ENCODE peak calls at places on chromosomes 3 and 15, in seven cellular contexts. Q is ovary; L is CD8-positive, alpha-beta memory T cell; Y is tibial artery; R is right cardiac atrium; D is body of pancreas; P is neuronal stem cell. W is an unnamed sample.

GRCh38 chr15:68635142-68635541 is 56.3 kb downstream of the CORO2B start:
- DNase-seq in Q (peak; percentile 69), L (no peak), Y (no peak), R (peak; percentile 55), D (no peak), P (no peak), W (no peak)

GRCh38 chr3:171443211-171443957 is 16.8 kb downstream of the TNIK start:
- DNase-seq in Q (no peak), L (no peak), Y (no peak), R (no peak), D (no peak), P (no peak), W (no peak)

GRCh38 chr3:149314807-149315578 is 18.4 kb downstream of the TM4SF18 start:
- DNase-seq in Q (no peak), L (no peak), Y (no peak), R (no peak), D (no peak), P (no peak), W (no peak)

GRCh38 chr3:196499061-196499460 is 4.5 kb downstream of the RNF168 start:
- DNase-seq in Q (no peak), L (no peak), Y (no peak), R (no peak), D (no peak), P (no peak), W (no peak)

GRCh38 chr3:150296123-150296750 is 111.9 kb upstream of the TSC22D2 start:
- DNase-seq in Q (no peak), L (no peak), Y (no peak), R (no peak), D (no peak), P (no peak), W (no peak)

GRCh38 chr3:99577160-99577559 is 61.2 kb upstream of the COL8A1 start:
- DNase-seq in Q (no peak), L (no peak), Y (no peak), R (no peak), D (no peak), P (no peak), W (no peak)

GRCh38 chr3:128355549-128355930 is 111.2 kb downstream of the DNAJB8 start:
- DNase-seq in Q (no peak), L (no peak), Y (no peak), R (no peak), D (no peak), P (no peak), W (no peak)

GRCh38 chr3:31890742-31891469 is 90.2 kb downstream of the OSBPL10 start:
- DNase-seq in Q (no peak), L (no peak), Y (no peak), R (no peak), D (no peak), P (no peak), W (no peak)

GRCh38 chr3:15519096-15519495 is 2.4 kb downstream of the COLQ start:
- DNase-seq in Q (no peak), L (no peak), Y (no peak), R (no peak), D (no peak), P (no peak), W (no peak)

GRCh38 chr3:54053201-54053600 is 69.2 kb upstream of the CACNA2D3 start:
- DNase-seq in Q (no peak), L (no peak), Y (no peak), R (peak; percentile 45), D (no peak), P (no peak), W (no peak)

GRCh38 chr15:61081028-61081322 is 148.1 kb downstream of the RORA start:
- DNase-seq in Q (no peak), L (no peak), Y (no peak), R (no peak), D (no peak), P (no peak), W (no peak)

GRCh38 chr15:78437107-78437761 is 782 bp upstream of the IREB2 start:
- DNase-seq in Q (no peak), L (no peak), Y (no peak), R (no peak), D (no peak), P (no peak), W (no peak)

GRCh38 chr3:8503871-8504610 is 2.4 kb downstream of the LMCD1 start:
- DNase-seq in Q (no peak), L (no peak), Y (no peak), R (no peak), D (no peak), P (no peak), W (no peak)

GRCh38 chr15:42832577-42832976 is 88.0 kb downstream of the TTBK2 start:
- DNase-seq in Q (no peak), L (no peak), Y (no peak), R (no peak), D (no peak), P (no peak), W (no peak)

GRCh38 chr3:139561959-139562676 is 22.6 kb upstream of the RBP1 start:
- DNase-seq in Q (peak; percentile 50), L (no peak), Y (no peak), R (peak; percentile 26), D (peak; percentile 64), P (no peak), W (peak; percentile 45)

GRCh38 chr3:13839766-13840340 is 40.0 kb downstream of the WNT7A start:
- DNase-seq in Q (no peak), L (no peak), Y (no peak), R (no peak), D (no peak), P (no peak), W (no peak)

GRCh38 chr3:36906504-36907149 is 38.2 kb downstream of the TRANK1 start:
- DNase-seq in Q (no peak), L (peak; percentile 10), Y (no peak), R (no peak), D (no peak), P (no peak), W (no peak)

GRCh38 chr3:152417181-152417580 is 148.5 kb downstream of the MBNL1 start:
- DNase-seq in Q (no peak), L (no peak), Y (no peak), R (no peak), D (no peak), P (no peak), W (no peak)

GRCh38 chr3:110419096-110419495 is 652.5 kb upstream of the NECTIN3 start:
- DNase-seq in Q (no peak), L (no peak), Y (no peak), R (no peak), D (no peak), P (no peak), W (no peak)

DNA sequence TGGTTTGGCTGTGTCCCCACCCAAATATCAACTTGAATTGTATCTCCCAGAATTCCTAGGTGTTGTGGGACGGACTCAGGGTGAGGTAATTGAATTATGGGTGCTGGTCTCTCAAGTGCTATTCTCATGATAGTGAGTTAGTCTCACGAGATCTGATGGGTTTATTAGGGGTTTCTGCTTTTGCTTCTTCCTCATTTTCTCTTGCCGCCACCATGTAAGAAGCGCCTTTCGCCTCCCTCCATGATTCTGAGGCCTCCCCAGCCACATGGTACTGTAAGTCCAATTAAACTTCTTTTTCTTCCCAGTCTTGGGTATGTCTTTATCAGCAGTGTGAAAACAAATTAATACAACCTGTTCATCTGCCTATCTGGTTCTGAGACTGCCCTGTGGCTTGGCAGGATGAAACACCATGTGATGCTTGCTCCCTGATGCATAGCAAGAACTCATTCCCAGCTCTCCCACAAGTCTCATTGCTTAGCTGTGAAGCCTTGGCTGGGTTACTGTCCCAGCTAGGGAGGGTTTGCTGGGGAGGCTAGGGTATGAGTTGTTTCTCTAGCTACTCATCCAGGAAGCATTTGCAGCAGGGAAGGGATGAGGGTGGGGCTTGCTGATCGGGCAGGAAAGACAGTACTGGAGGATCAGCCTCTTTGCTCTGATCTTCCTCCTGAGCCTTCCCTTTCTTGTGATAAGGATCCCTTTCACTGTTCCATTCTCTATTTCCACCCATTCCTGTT is 3.7 kb upstream of the SQOR start:
- DNase-seq in Q (no peak), L (no peak), Y (peak; percentile 53), R (peak; percentile 35), D (no peak), P (no peak), W (no peak)
- H3K27ac ChIP-seq in Q (no peak overlapping the region), L (no peak overlapping the region), Y (peak overlapping the region; percentile 50), R (no peak overlapping the region), D (peak overlapping the region; percentile 12), P (no peak overlapping the region), W (no peak overlapping the region)

GRCh38 chr15:89459271-89460038 is 36.9 kb downstream of the RHCG start:
- DNase-seq in Q (no peak), L (no peak), Y (no peak), R (no peak), D (peak; percentile 36), P (no peak), W (no peak)
- H3K4me1 ChIP-seq in Q (no peaks in the 10 kb centered on the region), L (no peaks in the 10 kb centered on the region), Y (no peaks in the 10 kb centered on the region), R (no peaks in the 10 kb centered on the region), D (peaks cover 62% of the 10 kb centered on the region), P (peaks cover 29% of the 10 kb centered on the region), W (peaks cover 4% of the 10 kb centered on the region)

GRCh38 chr3:147371141-147371540 is 35.2 kb downstream of the ZIC4 start:
- DNase-seq in Q (no peak), L (no peak), Y (no peak), R (no peak), D (no peak), P (no peak), W (no peak)

GRCh38 chr3:147371771-147372340 is 34.5 kb downstream of the ZIC4 start:
- DNase-seq in Q (no peak), L (no peak), Y (no peak), R (no peak), D (no peak), P (no peak), W (no peak)

GRCh38 chr3:147369671-147370123 is 36.6 kb downstream of the ZIC4 start:
- DNase-seq in Q (no peak), L (no peak), Y (no peak), R (no peak), D (no peak), P (no peak), W (no peak)

GRCh38 chr3:147369231-147369630 is 37.1 kb downstream of the ZIC4 start:
- DNase-seq in Q (no peak), L (no peak), Y (no peak), R (no peak), D (no peak), P (no peak), W (no peak)

GRCh38 chr3:147370316-147370715 is 36.0 kb downstream of the ZIC4 start:
- DNase-seq in Q (no peak), L (no peak), Y (no peak), R (no peak), D (no peak), P (no peak), W (no peak)
- H3K27me3 ChIP-seq in Q (no peaks in the 10 kb centered on the region), L (peaks cover 28% of the 10 kb centered on the region), Y (no peaks in the 10 kb centered on the region), R (peaks cover 2% of the 10 kb centered on the region), D (no peaks in the 10 kb centered on the region), P (peaks cover 81% of the 10 kb centered on the region), W (peaks cover 78% of the 10 kb centered on the region)

GRCh38 chr15:90839187-90840071 is 29.0 kb upstream of the FURIN start:
- DNase-seq in Q (no peak), L (no peak), Y (no peak), R (no peak), D (no peak), P (peak; percentile 33), W (peak; percentile 67)

GRCh38 chr15:90838544-90838943 is 29.8 kb upstream of the FURIN start:
- DNase-seq in Q (no peak), L (no peak), Y (no peak), R (no peak), D (no peak), P (no peak), W (no peak)

GRCh38 chr15:90836296-90836871 is 32.0 kb upstream of the FURIN start:
- DNase-seq in Q (no peak), L (no peak), Y (no peak), R (no peak), D (no peak), P (no peak), W (no peak)

GRCh38 chr15:90837052-90837621 is 31.3 kb upstream of the FURIN start:
- DNase-seq in Q (no peak), L (no peak), Y (no peak), R (no peak), D (no peak), P (no peak), W (no peak)

GRCh38 chr15:90838066-90838465 is 30.3 kb upstream of the FURIN start:
- DNase-seq in Q (no peak), L (peak; percentile 73), Y (no peak), R (no peak), D (no peak), P (no peak), W (no peak)
- H3K27ac ChIP-seq in Q (no peak overlapping the region), L (no peak overlapping the region), Y (no peak overlapping the region), R (no peak overlapping the region), D (no peak overlapping the region), P (no peak overlapping the region), W (no peak overlapping the region)

W was measured in iPS DF 6.9.